ENCODE peak calls at places on chromosomes 4 and X, in four cellular contexts. G, W, X and F are unnamed samples.

GRCh38 chr4:138650917-138651564 is 364.5 kb upstream of the NOCT start:
- DNase-seq in G (no peak), W (peak; percentile 89), X (no peak), F (peak; percentile 89)

GRCh38 chrX:104098151-104098808 is 14.0 kb upstream of the ZCCHC18 start:
- DNase-seq in X (no peak), G (no peak), W (peak; percentile 77), F (peak; percentile 62)

GRCh38 chr4:182286035-182286434 is 42.8 kb downstream of the TENM3 start:
- DNase-seq in W (peak; percentile 54), X (no peak), G (no peak), F (no peak)

GRCh38 chrX:24694825-24695224 is 1.1 kb downstream of the POLA1 start:
- DNase-seq in X (no peak), W (peak; percentile 2), G (no peak), F (no peak)

GRCh38 chrX:112642349-112642748 is 37.4 kb downstream of the LHFPL1 start:
- DNase-seq in G (peak; percentile 74), X (peak; percentile 13), W (peak; percentile 75), F (peak; percentile 72)

GRCh38 chr4:129189630-129190029 is 93.7 kb downstream of the C4orf33 start:
- DNase-seq in X (no peak), W (no peak), G (no peak), F (no peak)

GRCh38 chr4:51855751-51856150 is 12.8 kb downstream of the DCUN1D4 start:
- DNase-seq in X (no peak), G (no peak), W (no peak), F (no peak)

GRCh38 chrX:17632942-17633341 is 104.4 kb upstream of the SCML1 start:
- DNase-seq in G (no peak), W (peak; percentile 5), X (no peak), F (no peak)

GRCh38 chrX:130999360-130999759 is 58.8 kb upstream of the ARHGAP36 start:
- DNase-seq in G (no peak), X (no peak), W (no peak), F (no peak)

GRCh38 chr4:173801361-173801760 is 271.3 kb upstream of the HAND2 start:
- DNase-seq in X (no peak), G (no peak), W (no peak), F (no peak)

GRCh38 chrX:103376979-103377324 is 614 bp downstream of the BEX3 start:
- DNase-seq in G (peak; percentile 53), X (no peak), W (peak; percentile 27), F (peak; percentile 75)

GRCh38 chrX:79515529-79515928 is 148.4 kb upstream of the ITM2A start:
- DNase-seq in X (no peak), G (no peak), W (no peak), F (no peak)

GRCh38 chr4:39565925-39566630 is 38.8 kb upstream of the UGDH start:
- DNase-seq in G (no peak), X (no peak), W (peak; percentile 96), F (peak; percentile 6)
- H2BK15ac ChIP-seq in G (no peak overlapping the region), X (no peak overlapping the region), W (peak overlapping the region; percentile 78), F (no peak overlapping the region)

DNA sequence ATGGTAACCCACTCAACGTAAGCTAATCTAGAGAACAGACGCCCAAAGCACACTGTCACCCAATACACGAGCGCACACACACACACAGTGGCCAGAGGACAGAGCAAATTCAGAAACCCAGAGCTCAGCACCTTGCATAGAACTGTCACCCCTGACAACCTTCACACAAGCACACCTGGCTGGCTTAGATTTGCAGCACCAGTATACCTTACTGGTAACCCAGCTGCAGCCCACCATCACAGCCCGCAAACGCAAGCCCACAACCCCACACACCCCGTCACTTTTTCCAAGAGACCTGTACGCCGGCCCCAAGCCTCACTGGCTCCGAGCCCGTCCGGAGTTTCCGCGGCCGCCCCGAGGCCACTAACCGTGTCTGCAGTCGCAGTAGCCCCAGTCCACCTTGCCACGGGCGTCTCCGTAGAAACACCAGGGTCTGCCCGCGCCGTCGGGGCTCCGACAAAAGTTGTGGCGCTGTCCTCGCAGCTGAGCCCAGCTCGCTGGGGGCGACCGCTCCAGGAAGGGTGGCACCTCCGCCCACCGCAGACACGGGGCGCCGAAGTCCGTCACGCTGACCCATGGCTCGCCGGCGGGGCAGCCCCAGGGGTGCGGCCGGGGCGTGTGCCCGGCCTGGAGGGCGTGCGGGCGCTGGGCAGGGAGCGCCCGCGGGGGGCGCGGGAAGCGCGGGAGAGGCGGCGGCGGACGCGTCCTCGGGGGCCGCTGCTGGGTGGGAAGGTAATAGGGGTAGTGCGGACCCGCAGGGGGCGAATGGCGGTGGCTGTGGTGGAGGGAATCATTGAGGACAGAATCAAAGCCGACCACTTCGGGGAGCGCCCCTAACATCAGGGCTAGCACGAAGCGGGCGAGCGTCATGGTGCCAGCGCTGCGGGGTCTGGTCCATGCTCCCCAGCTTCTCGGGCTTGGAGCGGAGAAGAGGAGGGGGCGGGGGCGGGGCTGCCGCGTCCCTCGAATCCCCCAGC is 664 bp downstream of the PRSS12 start:
- DNase-seq in G (peak; percentile 57), X (no peak), W (peak; percentile 59), F (peak; percentile 72)
- H3K18ac ChIP-seq in G (no peak overlapping the region), X (peak overlapping the region; percentile 65), W (peak overlapping the region; percentile 74), F (peak overlapping the region; percentile 42)

DNA sequence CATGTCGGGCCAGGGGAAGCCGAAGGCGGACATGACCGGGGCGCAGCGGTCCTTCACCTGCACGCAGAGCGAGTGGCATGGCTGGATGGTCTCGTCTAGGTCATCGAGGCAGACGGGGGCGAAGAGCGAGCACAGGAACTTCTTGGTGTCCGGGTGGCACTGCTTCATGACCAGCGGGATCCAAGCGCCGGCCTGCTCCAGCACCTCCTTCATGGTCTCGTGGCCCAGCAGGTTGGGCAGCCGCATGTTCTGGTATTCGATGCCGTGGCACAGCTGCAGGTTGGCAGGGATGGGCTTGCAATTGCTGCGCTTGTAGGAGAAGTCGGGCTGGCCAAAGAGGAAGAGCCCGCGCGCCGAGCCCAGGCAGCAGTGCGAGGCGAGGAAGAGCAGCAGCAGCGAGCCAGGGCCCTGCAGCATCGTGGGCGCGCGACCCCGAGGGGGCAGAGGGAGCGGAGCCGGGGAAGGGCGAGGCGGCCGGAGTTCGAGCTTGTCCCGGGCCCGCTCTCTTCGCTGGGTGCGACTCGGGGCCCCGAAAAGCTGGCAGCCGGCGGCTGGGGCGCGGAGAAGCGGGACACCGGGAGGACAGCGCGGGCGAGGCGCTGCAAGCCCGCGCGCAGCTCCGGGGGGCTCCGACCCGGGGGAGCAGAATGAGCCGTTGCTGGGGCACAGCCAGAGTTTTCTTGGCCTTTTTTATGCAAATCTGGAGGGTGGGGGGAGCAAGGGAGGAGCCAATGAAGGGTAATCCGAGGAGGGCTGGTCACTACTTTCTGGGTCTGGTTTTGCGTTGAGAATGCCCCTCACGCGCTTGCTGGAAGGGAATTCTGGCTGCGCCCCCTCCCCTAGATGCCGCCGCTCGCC is at the start of gene SFRP2:
- DNase-seq in G (peak; percentile 92), W (no peak), X (peak; percentile 56), F (peak; percentile 91)
- H2BK15ac ChIP-seq in G (no peak within 1 kb of the TSS), W (no peak within 1 kb of the TSS), X (peak within 1 kb of the TSS; percentile 72), F (no peak within 1 kb of the TSS)

GRCh38 chrX:1354036-1355019 is 17.7 kb downstream of the IL3RA start:
- DNase-seq in G (no peak), X (no peak), W (no peak), F (no peak)

GRCh38 chrX:1357993-1358392 is 21.4 kb downstream of the IL3RA start:
- DNase-seq in W (no peak), X (no peak), G (no peak), F (no peak)

GRCh38 chrX:1351981-1352714 is 15.6 kb downstream of the IL3RA start:
- DNase-seq in X (no peak), G (no peak), W (no peak), F (no peak)

GRCh38 chrX:1355800-1356148 is 19.2 kb downstream of the IL3RA start:
- DNase-seq in G (no peak), X (no peak), W (no peak), F (no peak)

GRCh38 chrX:1355131-1355799 is 18.7 kb downstream of the IL3RA start:
- DNase-seq in W (no peak), G (peak; percentile 80), X (no peak), F (peak; percentile 72)
- H3K18ac ChIP-seq in W (no peak overlapping the region), G (peak overlapping the region; percentile 69), X (peak overlapping the region; percentile 17), F (peak overlapping the region; percentile 10)

GRCh38 chr4:140427919-140428471 is 547 bp upstream of the CLGN start:
- DNase-seq in X (no peak), W (peak; percentile 23), G (no peak), F (peak; percentile 78)

GRCh38 chr4:140423106-140423505 is 4.3 kb downstream of the CLGN start:
- DNase-seq in G (no peak), X (no peak), W (peak; percentile 25), F (no peak)

GRCh38 chr4:140426610-140427103 is 791 bp downstream of the CLGN start:
- DNase-seq in G (no peak), W (no peak), X (no peak), F (peak; percentile 78)

DNA sequence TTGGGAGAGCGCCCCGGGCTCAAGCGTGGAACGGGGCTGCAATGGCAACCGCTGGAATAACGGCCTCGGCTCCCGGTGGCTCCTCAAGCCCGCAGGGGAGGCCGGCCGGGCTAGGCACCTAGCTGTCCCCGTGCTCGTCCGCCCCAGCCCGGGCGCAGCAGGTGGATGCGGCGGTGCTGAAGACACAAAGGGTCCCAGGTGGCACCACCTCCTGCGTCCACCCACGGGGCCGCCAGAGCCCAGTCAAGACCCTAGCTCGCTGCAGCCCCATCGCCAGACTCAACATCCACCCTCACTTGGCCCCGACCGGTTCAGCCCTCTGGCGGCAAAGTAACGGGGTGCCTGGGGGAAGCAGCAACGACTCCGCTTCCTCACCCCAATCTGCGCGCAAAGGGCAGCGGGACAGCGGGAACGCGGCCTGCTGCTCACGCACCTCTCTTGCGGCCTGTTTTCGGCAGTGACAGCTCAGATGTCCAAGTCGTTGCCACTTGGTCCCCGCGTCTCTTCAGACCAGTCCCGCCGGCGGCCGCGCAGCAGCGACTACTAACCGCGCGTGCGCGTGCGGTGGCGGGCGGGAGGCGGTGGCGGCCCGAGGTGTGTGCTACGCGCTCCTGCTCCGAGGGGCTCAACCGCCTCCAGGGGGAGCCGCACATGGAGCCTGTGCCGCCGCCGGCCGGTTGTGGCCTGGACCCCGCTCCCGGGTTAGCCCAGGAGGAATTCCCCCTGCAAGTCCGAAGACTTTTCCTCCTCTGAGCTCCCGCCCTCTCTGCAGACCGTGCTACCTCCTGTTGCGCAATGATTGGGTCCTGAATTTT is at the start of gene CLGN:
- DNase-seq in X (peak; percentile 73), G (peak; percentile 93), W (peak; percentile 44), F (peak; percentile 94)
- H2BK15ac ChIP-seq in X (no peak within 1 kb of the TSS), G (no peak within 1 kb of the TSS), W (no peak within 1 kb of the TSS), F (no peak within 1 kb of the TSS)